ENCODE peak calls at places on chromosomes 4 and X, in six cellular contexts. N is smooth muscle cell of the brain vasculature, U is neuronal stem cell, J is mucosa of descending colon, O is frontal cortex, K is BE2C. Z is an unnamed sample.

GRCh38 chrX:67346225-67346624 is 197.6 kb upstream of the AR start:
- DNase-seq in K (no peak), J (no peak), O (no peak), N (no peak), U (no peak), Z (no peak)

GRCh38 chr4:51931461-51931860 is 88.5 kb downstream of the DCUN1D4 start:
- DNase-seq in O (no peak), U (no peak), N (no peak), J (no peak), K (no peak), Z (no peak)

GRCh38 chr4:140238353-140239041 is 84.5 kb upstream of the MAML3 start:
- DNase-seq in N (peak), U (peak), J (peak), K (peak), O (no peak), Z (no peak)

GRCh38 chr4:152935661-152936445 is at the start of gene FHDC1:
- DNase-seq in K (peak), O (no peak), U (peak), N (no peak), J (peak), Z (no peak)

GRCh38 chrX:77442728-77443127 is 4.5 kb upstream of the FGF16 start:
- DNase-seq in K (no peak), J (no peak), U (no peak), N (no peak), O (no peak), Z (peak)

GRCh38 chrX:13837290-13837745 is 20.4 kb upstream of the GPM6B start:
- DNase-seq in U (peak), N (no peak), J (no peak), K (peak), O (no peak), Z (no peak)

GRCh38 chr4:113057891-113058290 is 8.4 kb downstream of the ANK2 start:
- DNase-seq in J (no peak), O (no peak), K (no peak), N (no peak), U (no peak), Z (no peak)

GRCh38 chr4:27366424-27366823 is 505.8 kb downstream of the STIM2 start:
- DNase-seq in K (no peak), J (no peak), U (no peak), N (no peak), O (no peak), Z (no peak)

GRCh38 chr4:73669410-73670183 is 49.4 kb upstream of the RASSF6 start:
- DNase-seq in N (no peak), O (no peak), U (no peak), J (no peak), K (no peak), Z (no peak)